ENCODE peak calls at places on chromosome 5, in ten cellular contexts. J, T, X, I, R, N, W, D, S and U are unnamed samples.

GRCh38 chr5:36146390-36146789 is 5.3 kb downstream of the LMBRD2 start:
- DNase-seq in J (no peak), T (no peak), X (no peak), I (no peak), R (no peak), N (no peak), W (no peak), D (no peak), S (no peak), U (no peak)

GRCh38 chr5:45454114-45454513 is 242.1 kb downstream of the HCN1 start:
- DNase-seq in J (no peak), T (peak), X (no peak), I (no peak), R (no peak), N (no peak), W (no peak), D (no peak), S (no peak), U (no peak)

GRCh38 chr5:132134384-132134783 is 60.8 kb downstream of the CSF2 start:
- DNase-seq in J (no peak), T (peak), X (no peak), I (no peak), R (no peak), N (no peak), W (no peak), D (no peak), S (no peak), U (no peak)

GRCh38 chr5:1152156-1152555 is 40.3 kb upstream of the SLC12A7 start:
- DNase-seq in J (no peak), T (no peak), X (no peak), I (no peak), R (no peak), N (no peak), W (no peak), D (no peak), S (no peak), U (no peak)

GRCh38 chr5:137566780-137567179 is 67.7 kb upstream of the SPOCK1 start:
- DNase-seq in J (no peak), T (peak), X (no peak), I (no peak), R (no peak), N (no peak), W (no peak), D (no peak), S (no peak), U (no peak)

GRCh38 chr5:179311091-179311470 is 34.2 kb downstream of the ADAMTS2 start:
- DNase-seq in J (no peak), T (no peak), X (no peak), I (no peak), R (peak), N (no peak), W (no peak), D (no peak), S (no peak), U (no peak)

GRCh38 chr5:178199581-178200434 is 4.5 kb upstream of the HNRNPAB start:
- DNase-seq in J (no peak), T (no peak), X (no peak), I (no peak), R (no peak), N (no peak), W (no peak), D (no peak), S (no peak), U (no peak)

GRCh38 chr5:1754531-1755220 is 45.0 kb downstream of the MRPL36 start:
- DNase-seq in J (no peak), T (no peak), X (peak), I (no peak), R (peak), N (no peak), W (no peak), D (no peak), S (no peak), U (no peak)

GRCh38 chr5:150538007-150538917 is 30.3 kb downstream of the NDST1 start:
- DNase-seq in J (no peak), T (peak), X (no peak), I (no peak), R (no peak), N (no peak), W (no peak), D (no peak), S (no peak), U (no peak)

GRCh38 chr5:149605354-149605997 is 24.2 kb downstream of the ARHGEF37 start:
- DNase-seq in J (no peak), T (no peak), X (no peak), I (no peak), R (no peak), N (no peak), W (no peak), D (no peak), S (no peak), U (no peak)

GRCh38 chr5:136781464-136781863 is 416.1 kb upstream of the TRPC7 start:
- DNase-seq in J (no peak), T (peak), X (no peak), I (no peak), R (no peak), N (no peak), W (peak), D (no peak), S (no peak), U (no peak)

GRCh38 chr5:148976569-148977321 is 86.1 kb downstream of the SH3TC2 start:
- DNase-seq in J (no peak), T (peak), X (no peak), I (no peak), R (no peak), N (no peak), W (peak), D (no peak), S (no peak), U (no peak)

GRCh38 chr5:74934949-74935751 is 69.0 kb upstream of the FAM169A start:
- DNase-seq in J (no peak), T (peak), X (no peak), I (no peak), R (no peak), N (peak), W (peak), D (no peak), S (peak), U (no peak)

GRCh38 chr5:126106032-126106431 is 317.2 kb upstream of the GRAMD2B start:
- DNase-seq in J (no peak), T (peak), X (no peak), I (no peak), R (no peak), N (no peak), W (no peak), D (no peak), S (no peak), U (no peak)

GRCh38 chr5:82174128-82174918 is 103.8 kb downstream of the RPS23 start:
- DNase-seq in J (peak), T (peak), X (peak), I (peak), R (peak), N (peak), W (peak), D (peak), S (peak), U (no peak)

GRCh38 chr5:172008689-172009141 is 2.3 kb upstream of the FBXW11 start:
- DNase-seq in J (no peak), T (no peak), X (no peak), I (no peak), R (no peak), N (no peak), W (no peak), D (no peak), S (no peak), U (no peak)

GRCh38 chr5:92800360-92800759 is 780.7 kb downstream of the NR2F1-AS1 start:
- DNase-seq in J (no peak), T (peak), X (no peak), I (no peak), R (no peak), N (no peak), W (no peak), D (no peak), S (no peak), U (no peak)

GRCh38 chr5:28544501-28544900 is 1506.1 kb upstream of the CDH9 start:
- DNase-seq in J (no peak), T (no peak), X (no peak), I (no peak), R (no peak), N (no peak), W (no peak), D (no peak), S (no peak), U (no peak)

GRCh38 chr5:141223112-141223783 is at the start of gene PCDHB14:
- DNase-seq in J (no peak), T (peak), X (no peak), I (no peak), R (no peak), N (no peak), W (no peak), D (no peak), S (no peak), U (no peak)

GRCh38 chr5:52199833-52200232 is 587.9 kb upstream of the ITGA1 start:
- DNase-seq in J (no peak), T (no peak), X (no peak), I (no peak), R (no peak), N (no peak), W (no peak), D (no peak), S (no peak), U (no peak)

GRCh38 chr5:139501376-139501775 is 18.8 kb upstream of the STING1 start:
- DNase-seq in J (no peak), T (no peak), X (no peak), I (no peak), R (no peak), N (no peak), W (no peak), D (no peak), S (no peak), U (no peak)

GRCh38 chr5:145463634-145464033 is 371.5 kb downstream of the PRELID2 start:
- DNase-seq in J (no peak), T (peak), X (no peak), I (no peak), R (no peak), N (no peak), W (no peak), D (no peak), S (no peak), U (no peak)

GRCh38 chr5:32778403-32778802 is 67.3 kb downstream of the NPR3 start:
- DNase-seq in J (no peak), T (no peak), X (no peak), I (no peak), R (no peak), N (no peak), W (no peak), D (no peak), S (no peak), U (no peak)

GRCh38 chr5:42715791-42716190 is 40.8 kb upstream of the CCDC152 start:
- DNase-seq in J (no peak), T (peak), X (no peak), I (no peak), R (no peak), N (no peak), W (no peak), D (no peak), S (no peak), U (no peak)

GRCh38 chr5:175378444-175379028 is 65.4 kb downstream of the DRD1 start:
- DNase-seq in J (no peak), T (peak), X (no peak), I (no peak), R (no peak), N (no peak), W (no peak), D (no peak), S (no peak), U (no peak)

GRCh38 chr5:160923927-160924705 is 72.1 kb upstream of the ATP10B start:
- DNase-seq in J (peak), T (no peak), X (peak), I (no peak), R (no peak), N (no peak), W (no peak), D (no peak), S (no peak), U (no peak)

GRCh38 chr5:56677693-56678092 is 137.7 kb upstream of the MAP3K1 start:
- DNase-seq in J (no peak), T (no peak), X (no peak), I (no peak), R (no peak), N (no peak), W (no peak), D (no peak), S (no peak), U (no peak)

GRCh38 chr5:128036961-128037360 is 46.6 kb upstream of the SLC12A2 start:
- DNase-seq in J (no peak), T (no peak), X (no peak), I (no peak), R (no peak), N (no peak), W (no peak), D (no peak), S (no peak), U (no peak)

GRCh38 chr5:885529-885928 is 7.1 kb downstream of the BRD9 start:
- DNase-seq in J (no peak), T (no peak), X (no peak), I (no peak), R (peak), N (no peak), W (no peak), D (no peak), S (no peak), U (no peak)

GRCh38 chr5:54548565-54548964 is 31.0 kb downstream of the SNX18 start:
- DNase-seq in J (no peak), T (no peak), X (no peak), I (no peak), R (no peak), N (no peak), W (no peak), D (no peak), S (no peak), U (no peak)

GRCh38 chr5:160539431-160539830 is 117.8 kb downstream of the PTTG1 start:
- DNase-seq in J (no peak), T (no peak), X (no peak), I (peak), R (no peak), N (peak), W (no peak), D (no peak), S (no peak), U (no peak)

GRCh38 chr5:5348135-5348534 is 74.3 kb upstream of the ICE1 start:
- DNase-seq in J (no peak), T (no peak), X (no peak), I (no peak), R (no peak), N (no peak), W (no peak), D (no peak), S (no peak), U (no peak)

GRCh38 chr5:148734518-148734917 is 80.2 kb upstream of the HTR4 start:
- DNase-seq in J (no peak), T (no peak), X (no peak), I (no peak), R (no peak), N (no peak), W (no peak), D (no peak), S (no peak), U (no peak)

GRCh38 chr5:126403871-126404270 is 19.3 kb upstream of the GRAMD2B start:
- DNase-seq in J (no peak), T (peak), X (no peak), I (no peak), R (no peak), N (no peak), W (no peak), D (no peak), S (no peak), U (no peak)

GRCh38 chr5:39208471-39208870 is 10.9 kb downstream of the FYB1 start:
- DNase-seq in J (no peak), T (no peak), X (no peak), I (no peak), R (no peak), N (peak), W (no peak), D (no peak), S (no peak), U (no peak)